ENCODE peak calls at places on chromosome 11, in six cellular contexts. Y is neural progenitor cell, P is GM23248, T is MM.1S, R is HCT116, M is hepatocyte. Z is an unnamed sample.

GRCh38 chr11:62922653-62923371 is 1.6 kb upstream of the CHRM1 start:
- DNase-seq in Y (peak), P (peak), T (no peak), R (no peak), M (no peak), Z (no peak)

GRCh38 chr11:78061921-78062311 is 1.7 kb upstream of the THRSP start:
- DNase-seq in Y (no peak), P (no peak), T (no peak), R (no peak), M (no peak), Z (no peak)

GRCh38 chr11:129700701-129701100 is 114.9 kb upstream of the TMEM45B start:
- DNase-seq in Y (no peak), P (no peak), T (no peak), R (no peak), M (no peak), Z (no peak)

GRCh38 chr11:105861225-105861624 is 160.8 kb downstream of the MSANTD4 start:
- DNase-seq in Y (no peak), P (no peak), T (no peak), R (no peak), M (peak), Z (peak)

GRCh38 chr11:28727254-28727653 is 619.1 kb downstream of the METTL15 start:
- DNase-seq in Y (no peak), P (peak), T (no peak), R (no peak), M (no peak), Z (no peak)

GRCh38 chr11:95451682-95452081 is 220.7 kb upstream of the SESN3 start:
- DNase-seq in Y (no peak), P (peak), T (no peak), R (no peak), M (no peak), Z (peak)

GRCh38 chr11:45449036-45449601 is 163.0 kb upstream of the SYT13 start:
- DNase-seq in Y (no peak), P (no peak), T (no peak), R (no peak), M (no peak), Z (no peak)

GRCh38 chr11:21814169-21814568 is 378.7 kb upstream of the ANO5 start:
- DNase-seq in Y (no peak), P (no peak), T (no peak), R (no peak), M (peak), Z (no peak)

GRCh38 chr11:56048480-56048879 is 21.0 kb downstream of the OR5AS1 start:
- DNase-seq in Y (no peak), P (no peak), T (no peak), R (no peak), M (no peak), Z (no peak)

GRCh38 chr11:20450829-20451228 is 63.3 kb downstream of the PRMT3 start:
- DNase-seq in Y (no peak), P (no peak), T (no peak), R (no peak), M (no peak), Z (no peak)

GRCh38 chr11:97364047-97364446 is 974.2 kb downstream of the JRKL start:
- DNase-seq in Y (no peak), P (no peak), T (peak), R (no peak), M (no peak), Z (peak)

GRCh38 chr11:111975076-111975806 is 38.1 kb downstream of the DIXDC1 start:
- DNase-seq in Y (no peak), P (peak), T (no peak), R (no peak), M (no peak), Z (peak)

GRCh38 chr11:111978028-111978771 is 41.1 kb downstream of the DIXDC1 start:
- DNase-seq in Y (peak), P (peak), T (no peak), R (no peak), M (peak), Z (peak)

GRCh38 chr11:111976119-111976518 is 39.0 kb downstream of the DIXDC1 start:
- DNase-seq in Y (no peak), P (no peak), T (no peak), R (no peak), M (no peak), Z (no peak)

GRCh38 chr11:111977141-111978027 is 40.2 kb downstream of the DIXDC1 start:
- DNase-seq in Y (peak), P (peak), T (no peak), R (no peak), M (peak), Z (peak)

GRCh38 chr11:111976614-111977140 is 39.5 kb downstream of the DIXDC1 start:
- DNase-seq in Y (no peak), P (peak), T (no peak), R (no peak), M (no peak), Z (peak)
- TF ChIP-seq EZH2 in Y (no peak), P (no peak), T (no peak), R (no peak), M (no peak), Z (no peak)

GRCh38 chr11:67059671-67060070 is 3.0 kb downstream of the RHOD start:
- DNase-seq in Y (no peak), P (no peak), T (no peak), R (no peak), M (no peak), Z (no peak)
- H2AFZ ChIP-seq in Y (no peak), P (no peak), T (no peak), R (no peak), M (no peak), Z (no peak)

GRCh38 chr11:11980200-11980599 is 28.2 kb downstream of the DKK3 start:
- DNase-seq in Y (no peak), P (no peak), T (no peak), R (no peak), M (no peak), Z (no peak)
- TF ChIP-seq EZH2phosphoT487 in Y (no peak), P (no peak), T (no peak), R (no peak), M (no peak), Z (no peak)

GRCh38 chr11:16605440-16605970 is 132.9 kb upstream of the C11orf58 start:
- DNase-seq in Y (peak), P (peak), T (peak), R (no peak), M (peak), Z (no peak)

GRCh38 chr11:16605971-16606783 is 132.3 kb upstream of the C11orf58 start:
- DNase-seq in Y (peak), P (peak), T (peak), R (peak), M (peak), Z (peak)

GRCh38 chr11:16607675-16608644 is 130.5 kb upstream of the C11orf58 start:
- DNase-seq in Y (peak), P (no peak), T (no peak), R (no peak), M (peak), Z (no peak)

GRCh38 chr11:16604784-16605439 is 133.5 kb upstream of the C11orf58 start:
- DNase-seq in Y (peak), P (peak), T (peak), R (no peak), M (peak), Z (no peak)

DNA sequence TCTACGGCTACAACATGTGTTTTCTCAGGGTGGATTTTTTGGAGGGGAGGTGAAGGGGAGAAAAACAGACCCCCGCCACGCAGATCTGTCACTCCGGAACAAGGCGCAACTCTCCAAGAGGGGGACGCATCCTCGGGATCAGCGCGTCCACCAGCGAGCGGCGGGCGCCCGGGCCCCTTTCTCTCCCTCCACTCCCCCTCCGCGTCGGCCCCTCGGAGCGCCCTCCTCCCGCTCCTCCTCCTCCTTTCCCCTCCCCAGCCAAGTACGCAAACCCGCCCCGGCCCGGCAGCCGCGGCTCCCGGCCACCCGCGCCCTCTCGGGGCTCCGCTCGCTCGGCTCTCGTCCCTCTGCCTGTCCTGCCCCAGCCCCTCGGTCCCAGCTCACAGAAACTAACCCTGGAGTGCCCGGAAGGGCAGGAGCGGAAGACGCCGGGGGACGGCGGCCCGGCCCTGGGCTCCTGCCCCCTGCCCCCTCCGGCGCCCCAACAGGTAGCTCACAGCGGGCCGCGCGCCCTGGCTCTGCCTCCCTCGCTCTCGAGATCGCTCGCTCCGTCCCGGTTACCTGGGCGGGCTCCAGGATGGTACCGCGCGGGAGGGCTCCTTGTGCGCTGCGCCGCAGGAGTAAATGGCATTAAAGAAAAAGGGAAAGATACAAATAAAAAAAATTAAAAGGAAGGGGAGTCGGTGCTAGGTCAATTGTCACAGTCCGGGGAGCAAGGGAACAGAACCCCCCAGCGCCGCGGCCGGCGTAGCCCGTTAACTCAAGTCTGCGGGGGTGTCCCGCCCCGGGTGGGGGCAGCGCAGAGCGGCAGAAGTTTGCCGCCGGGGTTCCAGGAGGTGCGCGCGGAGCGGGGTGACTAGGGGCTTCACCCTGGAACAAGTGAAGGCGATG is 131.4 kb upstream of the C11orf58 start:
- DNase-seq in Y (peak), P (no peak), T (no peak), R (no peak), M (peak), Z (no peak)
- TF ChIP-seq EZH2 in Y (peak), P (no peak), T (no peak), R (peak), M (peak), Z (peak)

GRCh38 chr11:121552160-121552559 is 99.4 kb upstream of the SORL1-AS1 start:
- DNase-seq in Y (no peak), P (no peak), T (no peak), R (no peak), M (no peak), Z (no peak)
- H2AFZ ChIP-seq in Y (no peak), P (no peak), T (no peak), R (no peak), M (no peak), Z (no peak)

GRCh38 chr11:65415499-65416340 is 6.9 kb upstream of the NEAT1 start:
- DNase-seq in Y (peak), P (peak), T (no peak), R (no peak), M (no peak), Z (no peak)
- TF ChIP-seq EZH2phosphoT487 in Y (no peak), P (no peak), T (no peak), R (no peak), M (no peak), Z (no peak)

Z was measured in PC-3.